ENCODE peak calls at places on chromosomes 7 and 10, in five cellular contexts. F is stomach, G is sigmoid colon, E is A549, O is esophagus muscularis mucosa. P is an unnamed sample. For H3K4me1, the result is how much of the 10 kb centered on the place peaks cover.

GRCh38 chr7:82081644-82082224 is 311.9 kb upstream of the HGF start:
- DNase-seq in E (no peak), F (no peak), O (no peak), G (no peak), P (no peak)

GRCh38 chr10:12710594-12711343 is 290.7 kb downstream of the CCDC3 start:
- DNase-seq in O (peak), G (peak), E (peak), F (peak), P (peak)

GRCh38 chr10:128147669-128148068 is 21.4 kb upstream of the MKI67 start:
- DNase-seq in O (peak), E (no peak), F (no peak), G (no peak), P (no peak)

GRCh38 chr10:1737222-1738061 is at the start of gene ADARB2:
- DNase-seq in E (no peak), G (no peak), O (peak), F (peak), P (no peak)

GRCh38 chr10:67790534-67791408 is 47.2 kb downstream of the DNAJC12 start:
- DNase-seq in O (no peak), G (no peak), F (no peak), E (no peak), P (no peak)

GRCh38 chr7:73828107-73828803 is 2.5 kb upstream of the CLDN4 start:
- DNase-seq in F (peak), O (no peak), G (no peak), E (peak), P (no peak)

GRCh38 chr10:12790270-12790669 is 211.2 kb downstream of the CCDC3 start:
- DNase-seq in F (no peak), E (no peak), G (no peak), O (no peak), P (no peak)

GRCh38 chr10:118595598-118596425 is at the start of gene PRLHR:
- DNase-seq in F (no peak), G (no peak), E (peak), O (no peak), P (peak)

GRCh38 chr7:44729949-44730590 is 18.6 kb upstream of the ZMIZ2 start:
- DNase-seq in E (no peak), F (no peak), O (no peak), G (no peak), P (no peak)

GRCh38 chr10:104043854-104044253 is 41.8 kb downstream of the COL17A1 start:
- DNase-seq in F (no peak), G (no peak), O (no peak), E (no peak), P (no peak)

GRCh38 chr10:80553436-80553835 is 15.7 kb downstream of the SH2D4B start:
- DNase-seq in E (no peak), G (no peak), F (no peak), O (peak), P (no peak)

GRCh38 chr10:31977440-31978157 is 49.0 kb upstream of the ARHGAP12 start:
- DNase-seq in O (no peak), F (no peak), G (no peak), E (no peak), P (no peak)

GRCh38 chr10:77422491-77423338 is 214.9 kb downstream of the KCNMA1 start:
- DNase-seq in E (no peak), F (no peak), G (no peak), O (no peak), P (no peak)

GRCh38 chr7:130560972-130561371 is 69.1 kb downstream of the MEST start:
- DNase-seq in F (no peak), O (no peak), G (no peak), E (peak), P (no peak)

GRCh38 chr10:78229950-78230675 is 196.4 kb downstream of the RPS24 start:
- DNase-seq in O (no peak), F (no peak), G (no peak), E (no peak), P (no peak)

GRCh38 chr7:5381211-5381772 is 42.3 kb downstream of the TNRC18 start:
- DNase-seq in F (no peak), G (no peak), O (no peak), E (no peak), P (no peak)

GRCh38 chr7:145903658-145904057 is 212.9 kb upstream of the CNTNAP2 start:
- DNase-seq in O (no peak), G (no peak), F (no peak), E (no peak), P (no peak)

GRCh38 chr7:145899938-145900337 is 216.7 kb upstream of the CNTNAP2 start:
- DNase-seq in O (no peak), E (no peak), G (no peak), F (no peak), P (no peak)

GRCh38 chr7:145902123-145902522 is 214.5 kb upstream of the CNTNAP2 start:
- DNase-seq in F (no peak), E (no peak), G (no peak), O (no peak), P (no peak)
- H3K4me1 ChIP-seq in F (under half), E (under half), G (under half), O (under half), P (under half)

DNA sequence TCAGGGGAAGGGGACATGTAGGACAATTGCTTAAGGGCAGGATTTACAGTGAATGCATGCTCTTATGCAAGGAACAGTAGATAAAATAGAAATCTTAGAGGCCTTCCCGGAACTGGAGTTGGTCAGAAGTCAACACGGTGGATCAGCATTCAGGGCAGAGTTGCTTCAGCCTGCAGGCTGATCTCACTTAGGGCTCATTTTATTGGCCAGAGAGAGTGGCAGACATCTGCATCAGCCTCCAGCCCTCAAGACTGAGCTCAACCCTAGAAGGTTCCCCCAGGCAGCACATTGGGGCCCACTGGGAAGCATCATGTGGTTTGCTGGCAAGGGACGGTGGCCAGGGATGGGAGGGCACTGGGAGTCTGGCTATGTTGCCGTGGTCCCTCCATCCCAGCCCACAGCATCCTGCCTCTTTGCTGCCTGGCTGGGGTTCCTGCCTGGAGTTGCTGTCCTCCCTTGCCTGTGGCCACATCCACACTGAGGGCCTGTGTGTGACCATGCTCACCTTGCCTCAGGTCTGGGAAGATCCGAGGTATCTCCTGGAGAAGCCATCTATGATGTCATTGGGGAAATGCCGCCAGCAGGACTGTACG is 13.0 kb downstream of the SCART1 start:
- DNase-seq in O (peak), F (no peak), G (no peak), E (no peak), P (no peak)
- H3K4me3 ChIP-seq in O (no peak), F (no peak), G (no peak), E (no peak), P (no peak)

DNA sequence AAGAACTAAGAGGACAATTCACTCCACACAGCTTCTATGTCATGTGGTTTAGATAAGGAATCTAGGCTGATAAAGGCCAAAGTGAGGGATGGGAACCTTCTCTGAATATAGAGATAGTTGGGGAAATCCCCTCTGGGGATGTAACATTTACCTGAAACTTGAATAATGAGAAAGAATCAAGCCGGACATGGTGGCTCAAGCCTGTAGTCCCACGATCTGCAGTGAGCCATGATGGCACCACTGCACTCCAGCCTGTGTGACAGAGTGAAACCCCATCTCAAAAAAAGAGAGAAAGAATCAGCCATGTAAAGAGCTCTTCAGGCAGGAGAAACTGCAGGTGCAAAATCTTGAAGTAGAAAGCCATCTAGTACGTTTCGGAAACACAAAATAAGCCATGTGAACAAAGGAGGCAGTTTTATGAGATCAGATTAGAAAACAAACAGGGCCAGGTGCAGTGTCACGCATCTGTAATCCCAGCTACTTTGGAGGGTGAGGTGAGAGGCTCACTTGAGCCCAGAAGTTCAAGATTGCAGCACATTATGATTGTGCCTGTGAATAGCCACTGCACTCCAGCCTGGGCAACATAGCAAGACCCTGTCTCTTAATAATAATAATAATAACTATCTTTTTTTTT is 4.5 kb upstream of the DNMBP start:
- DNase-seq in F (no peak), O (no peak), G (no peak), E (no peak), P (no peak)
- TF ChIP-seq EP300 in F (no peak), O (no peak), G (no peak), E (no peak), P (no peak)

DNA sequence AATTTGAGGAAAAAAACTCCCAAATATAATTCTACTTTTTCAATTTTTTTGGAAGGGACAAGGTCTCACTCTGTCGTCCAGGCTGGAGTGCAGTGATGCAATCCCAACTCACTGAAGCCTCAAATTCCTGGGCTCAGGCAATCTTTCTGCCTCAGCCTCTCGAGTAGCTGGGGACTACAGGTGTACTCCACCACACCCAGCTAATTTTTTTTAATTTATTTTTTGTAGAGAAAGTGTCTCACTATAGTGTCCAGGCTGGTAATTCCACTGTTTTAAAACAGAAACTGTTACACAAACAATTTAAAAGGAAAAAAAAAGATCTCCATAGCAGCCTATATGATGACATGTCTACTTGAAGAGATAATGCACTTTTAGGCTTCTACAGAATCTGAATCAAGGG is 25.6 kb downstream of the EZH2 start:
- DNase-seq in E (no peak), O (no peak), F (no peak), G (no peak), P (no peak)
- H3K4me1 ChIP-seq in E (under half), O (under half), F (under half), G (under half), P (under half)

DNA sequence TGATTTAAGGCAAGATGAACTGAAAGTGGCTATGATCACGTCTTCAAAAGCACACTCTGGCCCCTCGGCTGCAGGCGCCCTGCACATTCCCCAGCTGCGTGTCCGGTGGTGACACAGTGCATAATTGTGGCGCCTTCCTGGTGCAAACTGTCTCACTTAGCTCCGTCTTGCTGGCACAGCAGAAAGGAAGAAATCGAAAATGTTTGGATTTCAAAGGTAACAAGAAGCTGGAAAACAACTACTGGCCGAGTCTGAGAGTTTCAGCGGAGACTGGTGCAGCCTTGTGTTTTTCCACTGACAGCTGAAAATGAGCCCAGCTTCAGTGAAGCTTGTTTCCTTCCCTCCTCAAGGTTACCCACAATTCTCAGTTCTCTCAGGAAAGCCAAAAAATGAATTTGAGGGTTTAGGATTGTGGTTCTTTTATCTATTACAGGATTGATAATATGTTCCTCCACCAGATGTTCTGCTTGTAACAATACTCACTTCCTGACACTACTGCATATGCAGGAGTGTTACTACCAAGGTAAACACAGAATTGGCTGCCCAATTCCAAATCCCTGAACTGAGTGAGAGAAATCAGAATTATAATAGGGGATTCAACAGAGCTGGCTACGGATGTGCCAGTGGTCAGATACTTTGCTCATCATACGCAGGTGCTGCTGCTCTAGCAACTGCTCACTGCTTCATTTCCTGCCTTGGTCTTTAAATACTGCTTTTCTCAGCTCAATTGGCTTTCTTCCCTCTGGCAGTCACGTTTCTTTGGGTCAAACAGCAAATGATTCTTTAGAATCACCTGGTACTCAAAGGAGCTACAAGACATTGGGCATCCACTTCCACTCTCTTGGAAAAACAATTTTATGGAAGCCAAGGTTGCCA is 63.7 kb downstream of the TRUB1 start:
- DNase-seq in E (no peak), F (no peak), G (no peak), O (no peak), P (peak)
- H3K4me3 ChIP-seq in E (no peak), F (no peak), G (peak), O (peak), P (peak)

DNA sequence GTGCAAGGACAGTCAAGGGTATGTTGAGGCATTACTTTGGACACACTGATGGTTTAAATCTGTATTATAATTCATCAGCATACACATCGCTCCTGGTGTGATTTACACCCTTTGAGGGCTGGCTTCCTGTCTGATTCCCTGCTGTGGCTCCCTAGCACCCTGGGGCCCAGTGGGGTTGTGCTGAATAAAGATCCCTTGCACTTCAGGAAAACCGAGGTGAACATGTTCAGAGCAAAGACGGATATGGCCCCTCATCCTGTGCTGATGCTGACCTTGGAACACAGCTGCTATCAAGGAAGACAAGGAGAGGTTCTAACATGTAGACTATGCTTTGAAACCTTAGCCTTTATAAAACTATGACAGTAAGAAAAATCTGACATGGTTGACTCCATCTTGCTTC is 84.6 kb upstream of the UNC5B start:
- DNase-seq in G (no peak), O (no peak), E (no peak), F (no peak), P (no peak)
- TF ChIP-seq EP300 in G (no peak), O (no peak), E (no peak), F (no peak), P (no peak)

P was measured in ovary.